ENCODE peak calls at places on chromosomes 16 and 17, in five cellular contexts. J is GM06990, N is Caco-2, G is esophagus squamous epithelium, I is left lung. B is an unnamed sample. For H3K36me3 and H3K27me3, the result is how much of the 10 kb centered on the place peaks cover.

GRCh38 chr17:59620518-59621259 is 994 bp downstream of the CLTC start:
- DNase-seq in J (peak), N (peak), G (no peak), I (no peak), B (no peak)

GRCh38 chr16:11738742-11739544 is 3.7 kb downstream of the TXNDC11 start:
- DNase-seq in J (no peak), N (no peak), G (no peak), I (no peak), B (no peak)

GRCh38 chr17:21400816-21401593 is 24.8 kb downstream of the KCNJ12 start:
- DNase-seq in J (no peak), N (no peak), G (no peak), I (peak), B (no peak)

GRCh38 chr17:34628883-34629282 is 49.5 kb downstream of the TMEM132E start:
- DNase-seq in J (no peak), N (no peak), G (no peak), I (no peak), B (no peak)

GRCh38 chr17:33778505-33779398 is 476.3 kb upstream of the CCL2 start:
- DNase-seq in J (peak), N (peak), G (no peak), I (no peak), B (no peak)

GRCh38 chr17:5210091-5210490 is 18.4 kb upstream of the ZNF594 start:
- DNase-seq in J (no peak), N (no peak), G (no peak), I (no peak), B (no peak)

GRCh38 chr17:19022747-19023146 is 18.2 kb upstream of the FAM83G start:
- DNase-seq in J (no peak), N (no peak), G (no peak), I (peak), B (peak)

GRCh38 chr16:65663774-65664173 is 541.9 kb upstream of the CDH11 start:
- DNase-seq in J (no peak), N (no peak), G (no peak), I (no peak), B (no peak)

GRCh38 chr17:76687278-76688164 is 23.2 kb downstream of the MXRA7 start:
- DNase-seq in J (no peak), N (no peak), G (no peak), I (no peak), B (peak)

GRCh38 chr16:72400257-72401078 is 228.5 kb upstream of the PMFBP1 start:
- DNase-seq in J (peak), N (peak), G (no peak), I (no peak), B (no peak)

GRCh38 chr17:65554568-65555223 is 6.8 kb downstream of the AXIN2 start:
- DNase-seq in J (no peak), N (no peak), G (no peak), I (peak), B (no peak)

GRCh38 chr17:43723697-43724359 is 34.8 kb downstream of the SOST start:
- DNase-seq in J (no peak), N (no peak), G (no peak), I (no peak), B (peak)

GRCh38 chr16:89924925-89925307 is 1.8 kb downstream of the TUBB3 start:
- DNase-seq in J (no peak), N (no peak), G (no peak), I (no peak), B (no peak)

GRCh38 chr17:15392326-15392739 is 50.9 kb upstream of the TEKT3 start:
- DNase-seq in J (no peak), N (no peak), G (no peak), I (no peak), B (no peak)

GRCh38 chr17:28188841-28189263 is 130.1 kb upstream of the TMEM97 start:
- DNase-seq in J (no peak), N (no peak), G (no peak), I (no peak), B (no peak)

GRCh38 chr17:72188801-72189200 is 68.0 kb downstream of the SOX9 start:
- DNase-seq in J (no peak), N (no peak), G (no peak), I (no peak), B (no peak)

GRCh38 chr17:56314026-56314425 is 160.8 kb downstream of the ANKFN1 start:
- DNase-seq in J (no peak), N (no peak), G (no peak), I (no peak), B (no peak)

GRCh38 chr16:19284207-19284606 is 1.3 kb upstream of the CLEC19A start:
- DNase-seq in J (no peak), N (no peak), G (no peak), I (no peak), B (no peak)

GRCh38 chr17:75642221-75643032 is 9.2 kb downstream of the SMIM5 start:
- DNase-seq in J (no peak), N (peak), G (no peak), I (no peak), B (peak)

GRCh38 chr17:4782652-4783051 is 3.5 kb downstream of the VMO1 start:
- DNase-seq in J (no peak), N (no peak), G (no peak), I (peak), B (peak)

GRCh38 chr16:3013491-3013951 is 798 bp downstream of the CLDN9 start:
- DNase-seq in J (no peak), N (no peak), G (no peak), I (no peak), B (no peak)

GRCh38 chr16:28491080-28491969 is 549 bp downstream of the CLN3 start:
- DNase-seq in J (no peak), N (peak), G (no peak), I (peak), B (peak)

GRCh38 chr17:19712436-19713004 is 3.9 kb downstream of the SLC47A2 start:
- DNase-seq in J (no peak), N (no peak), G (no peak), I (peak), B (no peak)

GRCh38 chr16:19874816-19875546 is 9.7 kb downstream of the GPRC5B start:
- DNase-seq in J (no peak), N (no peak), G (no peak), I (no peak), B (no peak)

GRCh38 chr16:54050281-54051210 is 236.0 kb downstream of the IRX3 start:
- DNase-seq in J (no peak), N (no peak), G (no peak), I (no peak), B (no peak)

GRCh38 chr16:13919330-13919682 is 648 bp upstream of the ERCC4 start:
- DNase-seq in J (no peak), N (peak), G (no peak), I (no peak), B (no peak)

GRCh38 chr17:59004338-59005111 is 102.2 kb downstream of the TRIM37 start:
- DNase-seq in J (no peak), N (peak), G (no peak), I (no peak), B (peak)

GRCh38 chr17:61813211-61813610 is 50.1 kb downstream of the BRIP1 start:
- DNase-seq in J (no peak), N (no peak), G (no peak), I (no peak), B (no peak)

GRCh38 chr16:86628614-86629013 is 50.3 kb downstream of the FOXL1 start:
- DNase-seq in J (no peak), N (no peak), G (no peak), I (no peak), B (no peak)

GRCh38 chr17:49748791-49749190 is 15.1 kb downstream of the FAM117A start:
- DNase-seq in J (peak), N (no peak), G (no peak), I (no peak), B (no peak)

GRCh38 chr16:81618661-81619060 is 160.4 kb upstream of the PLCG2 start:
- DNase-seq in J (no peak), N (no peak), G (no peak), I (no peak), B (no peak)

GRCh38 chr17:17228521-17229279 is 8.3 kb downstream of the FLCN start:
- DNase-seq in J (no peak), N (no peak), G (no peak), I (no peak), B (no peak)

GRCh38 chr16:86575754-86576557 is 2.4 kb upstream of the FOXL1 start:
- DNase-seq in J (peak), N (peak), G (no peak), I (peak), B (peak)

GRCh38 chr16:3431779-3432219 is 11.5 kb downstream of the ZNF597 start:
- DNase-seq in J (peak), N (no peak), G (no peak), I (peak), B (peak)

GRCh38 chr16:75374388-75374787 is 58.9 kb downstream of the CFDP1 start:
- DNase-seq in J (no peak), N (no peak), G (no peak), I (no peak), B (no peak)
- H3K36me3 ChIP-seq in J (under half), N (under half), G (under half), I (under half), B (under half)

GRCh38 chr17:48589831-48590602 is at the start of gene HOXB3:
- DNase-seq in J (no peak), N (peak), G (no peak), I (no peak), B (no peak)
- H3K27me3 ChIP-seq in J (under half), N (under half), G (half or more), I (half or more), B (under half)

DNA sequence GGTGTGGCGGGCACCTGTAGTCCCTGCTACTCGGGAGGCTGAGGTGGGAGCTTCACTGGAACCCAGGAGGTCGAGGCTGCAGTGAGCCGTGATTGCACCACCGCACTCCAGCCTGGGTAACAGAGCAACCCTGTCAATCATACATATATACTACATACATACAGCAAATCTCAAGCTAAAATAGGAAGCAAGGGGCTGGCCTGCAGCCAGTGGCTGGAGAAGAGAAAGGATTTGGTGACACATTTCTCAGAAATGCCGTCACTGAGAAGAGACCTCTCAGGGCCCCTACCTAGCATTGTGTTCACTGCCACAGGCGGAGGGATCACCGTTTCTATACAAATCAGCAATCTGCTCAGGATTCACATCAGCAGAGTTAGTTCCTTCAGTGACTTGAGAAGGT is 16.9 kb downstream of the NARF start:
- DNase-seq in J (no peak), N (no peak), G (no peak), I (peak), B (peak)
- H3K36me3 ChIP-seq in J (under half), N (under half), G (half or more), I (under half), B (under half)

DNA sequence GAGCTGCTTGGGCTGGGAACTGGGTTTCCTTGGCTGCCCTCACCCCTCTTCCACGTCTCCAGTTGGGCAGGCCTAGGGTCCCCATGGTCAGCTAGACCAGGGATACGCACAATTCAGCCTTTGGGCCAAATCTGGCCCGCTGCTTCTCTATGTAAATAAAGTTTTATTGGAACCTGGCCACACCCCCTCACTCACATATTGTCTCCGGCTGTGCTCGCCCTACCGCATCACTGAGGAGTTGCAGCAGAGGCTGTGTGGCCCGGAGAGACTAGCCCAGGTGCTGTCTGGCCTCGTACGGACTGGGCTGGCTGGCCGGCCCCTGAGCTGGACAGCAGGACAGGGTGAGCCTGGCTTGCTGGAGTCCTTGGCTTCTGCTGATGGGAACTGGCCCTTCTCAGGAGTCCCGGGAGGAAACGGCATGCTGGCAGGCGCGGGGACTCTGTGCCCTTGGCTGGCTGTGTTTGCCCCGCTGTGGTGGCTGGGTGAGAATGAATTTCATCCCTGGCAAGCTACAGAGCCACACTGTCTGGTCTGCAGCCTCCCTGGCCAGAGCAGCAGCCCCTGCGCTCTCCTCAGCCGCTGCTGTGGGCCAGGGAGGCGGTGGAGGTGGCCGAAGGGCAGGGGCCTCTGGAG is 82.0 kb downstream of the ENGASE start:
- DNase-seq in J (no peak), N (no peak), G (no peak), I (no peak), B (no peak)
- H3K27me3 ChIP-seq in J (under half), N (under half), G (half or more), I (half or more), B (under half)

GRCh38 chr16:30488764-30489595 is 16.4 kb downstream of the ITGAL start:
- DNase-seq in J (no peak), N (peak), G (no peak), I (no peak), B (no peak)
- H3K36me3 ChIP-seq in J (under half), N (under half), G (under half), I (under half), B (under half)

DNA sequence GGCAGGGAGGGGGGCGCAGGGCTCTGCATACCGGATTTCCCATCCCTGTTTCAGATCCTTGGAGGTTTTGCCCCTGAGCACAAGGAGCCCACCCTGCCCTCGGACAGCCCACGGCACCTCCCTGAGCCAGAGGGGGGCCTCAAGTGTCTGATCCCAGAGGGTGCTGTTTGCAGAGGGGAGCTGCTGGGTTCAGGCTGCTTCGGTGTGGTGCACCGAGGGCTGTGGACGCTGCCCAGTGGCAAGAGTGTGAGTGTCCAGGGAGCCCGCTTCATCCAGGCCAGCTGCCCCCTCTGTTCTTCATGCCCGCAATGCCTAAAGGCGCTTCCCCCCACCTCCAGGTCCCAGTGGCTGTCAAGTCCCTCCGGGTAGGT is 2.5 kb downstream of the TNK1 start:
- DNase-seq in J (no peak), N (no peak), G (no peak), I (no peak), B (no peak)
- H3K27me3 ChIP-seq in J (under half), N (under half), G (under half), I (half or more), B (under half)

DNA sequence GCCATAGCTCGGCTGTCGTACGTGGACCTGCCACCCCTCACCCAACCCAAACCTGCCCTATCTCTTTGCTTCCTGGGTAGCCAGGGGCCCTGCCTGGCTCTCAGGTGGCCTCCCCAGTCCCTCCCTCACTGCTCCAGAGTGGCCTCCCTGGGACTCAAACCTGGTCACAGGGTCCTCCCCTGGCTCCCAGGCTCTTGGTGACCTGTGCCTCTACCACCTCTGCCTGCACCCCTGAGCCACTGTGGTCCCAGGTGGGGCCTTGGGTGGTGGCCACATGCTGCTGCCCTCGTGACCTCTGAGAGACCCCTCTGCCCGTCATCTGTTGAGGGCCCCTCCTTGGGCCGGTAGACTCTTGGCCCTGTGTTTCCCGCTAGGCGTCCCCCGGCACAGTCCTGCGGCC is 64.6 kb upstream of the PVALEF start:
- DNase-seq in J (no peak), N (no peak), G (no peak), I (no peak), B (no peak)
- H3K36me3 ChIP-seq in J (under half), N (under half), G (half or more), I (under half), B (under half)

GRCh38 chr17:79574108-79574507 is 36.7 kb downstream of the RBFOX3 start:
- DNase-seq in J (no peak), N (no peak), G (no peak), I (no peak), B (peak)

GRCh38 chr17:79572136-79572915 is 38.5 kb downstream of the RBFOX3 start:
- DNase-seq in J (no peak), N (peak), G (no peak), I (no peak), B (no peak)

GRCh38 chr17:79574656-79575055 is 36.2 kb downstream of the RBFOX3 start:
- DNase-seq in J (no peak), N (no peak), G (no peak), I (no peak), B (no peak)

GRCh38 chr17:79575229-79575628 is 35.6 kb downstream of the RBFOX3 start:
- DNase-seq in J (no peak), N (no peak), G (no peak), I (no peak), B (peak)

DNA sequence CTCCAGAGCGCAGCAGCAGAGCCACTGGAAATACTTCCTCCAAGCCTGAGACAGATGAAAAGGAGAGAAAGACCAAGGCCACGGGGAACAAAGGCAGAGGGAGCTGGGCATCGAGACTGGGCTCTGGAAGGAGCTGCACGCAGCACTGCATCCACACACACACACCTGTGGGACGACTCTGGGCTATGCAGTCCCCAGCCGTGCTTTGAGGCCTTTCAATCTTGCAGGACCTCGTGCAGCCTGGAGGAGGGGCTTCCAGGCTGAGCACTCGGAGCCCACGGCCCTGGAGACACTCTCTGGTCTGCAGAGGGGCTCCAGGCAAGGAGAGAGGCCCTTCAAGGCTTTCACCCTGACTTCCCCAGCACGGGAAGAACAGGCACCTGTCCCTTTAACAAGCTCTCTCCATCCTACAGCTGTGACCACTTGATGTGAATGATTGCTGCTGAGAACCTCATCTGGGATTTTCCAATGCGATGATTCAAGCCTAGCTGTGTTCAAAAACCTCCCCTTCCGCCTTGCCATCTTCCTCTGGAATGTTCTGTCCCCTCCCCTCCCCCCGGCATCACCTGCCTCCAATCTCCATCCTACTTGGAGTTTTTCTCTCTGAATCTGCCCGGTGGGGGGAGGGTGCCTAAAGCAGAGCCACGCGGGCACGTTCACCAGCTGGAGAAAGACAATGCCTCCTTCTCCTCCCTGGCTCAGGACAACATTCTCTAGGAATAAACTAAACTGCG is 37.5 kb downstream of the RBFOX3 start:
- DNase-seq in J (no peak), N (no peak), G (no peak), I (no peak), B (no peak)
- H3K27me3 ChIP-seq in J (under half), N (under half), G (under half), I (under half), B (under half)

GRCh38 chr16:22034503-22034902 is 26.6 kb downstream of the MOSMO start:
- DNase-seq in J (no peak), N (no peak), G (no peak), I (no peak), B (no peak)

GRCh38 chr16:22035094-22035675 is 27.3 kb downstream of the MOSMO start:
- DNase-seq in J (peak), N (no peak), G (no peak), I (no peak), B (no peak)

GRCh38 chr16:22029632-22030031 is 21.7 kb downstream of the MOSMO start:
- DNase-seq in J (no peak), N (no peak), G (no peak), I (no peak), B (no peak)

GRCh38 chr16:22030087-22030812 is 22.3 kb downstream of the MOSMO start:
- DNase-seq in J (no peak), N (peak), G (no peak), I (no peak), B (no peak)

GRCh38 chr16:22031483-22032083 is 23.7 kb downstream of the MOSMO start:
- DNase-seq in J (no peak), N (no peak), G (no peak), I (no peak), B (no peak)
- H3K36me3 ChIP-seq in J (under half), N (under half), G (under half), I (under half), B (under half)

DNA sequence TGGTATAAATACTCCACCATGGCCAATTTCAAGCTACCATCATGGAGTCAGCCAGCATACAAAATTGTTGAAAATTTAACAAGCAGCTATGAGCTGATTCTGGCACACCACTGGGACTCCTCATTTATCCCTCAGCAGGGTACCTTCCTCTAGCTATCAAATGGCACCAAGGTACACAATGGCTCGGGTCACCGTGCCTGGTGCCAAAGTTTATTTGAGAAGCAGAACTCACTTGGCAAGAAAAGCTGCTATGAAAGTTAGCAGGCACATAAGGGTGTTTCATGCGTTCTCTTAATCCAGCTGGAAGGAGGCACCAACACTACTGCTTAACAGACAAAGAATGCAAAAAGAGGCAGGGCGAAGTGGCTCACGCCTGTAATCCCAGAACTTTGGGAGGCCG is 51.6 kb downstream of the IKZF3 start:
- DNase-seq in J (no peak), N (no peak), G (no peak), I (no peak), B (no peak)
- H3K27me3 ChIP-seq in J (under half), N (under half), G (under half), I (under half), B (under half)